ENCODE peak calls at places on chromosomes 2 and 18, in six cellular contexts. N, B, W, I, A and K are unnamed samples.

GRCh38 chr18:58387716-58388115 is 241.2 kb downstream of the ALPK2 start:
- DNase-seq in N (no peak), B (no peak), W (no peak), I (no peak), A (no peak), K (no peak)

GRCh38 chr2:47483191-47483590 is 80.2 kb downstream of the MSH2 start:
- DNase-seq in N (no peak), B (no peak), W (peak), I (no peak), A (no peak), K (no peak)

GRCh38 chr2:158560259-158560658 is 103.5 kb downstream of the PKP4 start:
- DNase-seq in N (no peak), B (no peak), W (no peak), I (no peak), A (no peak), K (no peak)

GRCh38 chr2:23549051-23549450 is 164.1 kb downstream of the KLHL29 start:
- DNase-seq in N (no peak), B (no peak), W (no peak), I (no peak), A (no peak), K (no peak)

GRCh38 chr2:212958133-212958532 is 193.3 kb downstream of the IKZF2 start:
- DNase-seq in N (no peak), B (no peak), W (no peak), I (no peak), A (no peak), K (no peak)

GRCh38 chr2:100161940-100162620 is 19.7 kb upstream of the AFF3 start:
- DNase-seq in N (no peak), B (no peak), W (no peak), I (no peak), A (no peak), K (no peak)

GRCh38 chr18:44579028-44579692 is 101.5 kb upstream of the SETBP1 start:
- DNase-seq in N (peak), B (no peak), W (peak), I (no peak), A (no peak), K (no peak)

GRCh38 chr18:34801769-34802168 is 91.7 kb downstream of the DTNA start:
- DNase-seq in N (peak), B (no peak), W (no peak), I (no peak), A (no peak), K (no peak)

GRCh38 chr2:101983486-101983885 is 8.3 kb upstream of the IL1R2 start:
- DNase-seq in N (peak), B (no peak), W (no peak), I (no peak), A (no peak), K (no peak)

GRCh38 chr2:127552336-127552735 is 16.9 kb downstream of the MYO7B start:
- DNase-seq in N (no peak), B (no peak), W (no peak), I (no peak), A (no peak), K (no peak)

GRCh38 chr2:46519265-46519664 is 39.9 kb downstream of the TMEM247 start:
- DNase-seq in N (no peak), B (no peak), W (no peak), I (no peak), A (no peak), K (no peak)

GRCh38 chr2:226742346-226742745 is 57.3 kb downstream of the IRS1 start:
- DNase-seq in N (no peak), B (peak), W (no peak), I (no peak), A (peak), K (peak)

GRCh38 chr18:76678248-76678647 is 144.1 kb upstream of the ZNF236 start:
- DNase-seq in N (no peak), B (no peak), W (no peak), I (no peak), A (no peak), K (no peak)

GRCh38 chr18:59272971-59273935 is at the start of gene RAX:
- DNase-seq in N (no peak), B (no peak), W (peak), I (no peak), A (no peak), K (no peak)

GRCh38 chr18:24869285-24869684 is 408.8 kb downstream of the HRH4 start:
- DNase-seq in N (no peak), B (no peak), W (no peak), I (no peak), A (no peak), K (no peak)

GRCh38 chr2:142140434-142140845 is 9.6 kb upstream of the LRP1B start:
- DNase-seq in N (peak), B (no peak), W (no peak), I (no peak), A (no peak), K (no peak)
- TF ChIP-seq CTCF in N (peak), B (peak), W (no peak), I (no peak), A (peak), K (peak)

DNA sequence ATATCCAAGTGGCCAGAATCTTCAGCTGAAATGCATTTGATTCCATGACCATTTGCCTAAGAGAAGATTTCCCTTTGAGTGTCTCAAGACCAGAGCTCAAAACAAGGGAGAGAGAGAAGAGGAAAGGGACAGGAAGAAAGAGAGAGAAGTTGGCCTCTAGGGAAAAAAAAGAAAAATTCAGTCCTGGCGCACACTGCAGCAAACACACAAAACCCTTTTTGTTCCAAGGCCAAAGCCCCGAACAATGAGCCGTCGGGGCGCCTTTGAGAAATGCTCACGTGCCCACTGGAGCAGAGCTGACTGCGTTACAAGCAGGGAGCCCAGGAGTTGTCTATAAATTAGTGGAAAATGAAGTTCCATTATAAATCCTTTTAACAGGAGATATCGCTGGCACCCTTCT is 32.0 kb upstream of the NCKAP5 start:
- DNase-seq in N (no peak), B (no peak), W (no peak), I (no peak), A (no peak), K (no peak)
- H3K4me3 ChIP-seq in N (no peak), B (no peak), W (no peak), I (no peak), A (no peak), K (no peak)

GRCh38 chr2:240639566-240639965 is 14.3 kb downstream of the GPR35 start:
- DNase-seq in N (no peak), B (no peak), W (no peak), I (no peak), A (no peak), K (no peak)

GRCh38 chr2:240642806-240643092 is 17.5 kb downstream of the GPR35 start:
- DNase-seq in N (no peak), B (peak), W (no peak), I (no peak), A (no peak), K (no peak)

GRCh38 chr2:240642061-240642805 is 17.0 kb downstream of the GPR35 start:
- DNase-seq in N (no peak), B (no peak), W (no peak), I (peak), A (no peak), K (peak)

GRCh38 chr2:240638517-240639160 is 13.4 kb downstream of the GPR35 start:
- DNase-seq in N (no peak), B (no peak), W (peak), I (no peak), A (no peak), K (peak)

GRCh38 chr2:240640939-240641338 is 15.7 kb downstream of the GPR35 start:
- DNase-seq in N (no peak), B (no peak), W (peak), I (peak), A (no peak), K (no peak)
- TF ChIP-seq CTCF in N (no peak), B (no peak), W (peak), I (no peak), A (peak), K (no peak)

GRCh38 chr2:31222086-31222485 is 4.8 kb upstream of the CAPN14 start:
- DNase-seq in N (no peak), B (no peak), W (no peak), I (no peak), A (no peak), K (peak)

GRCh38 chr2:31216734-31217133 is 581 bp downstream of the CAPN14 start:
- DNase-seq in N (no peak), B (no peak), W (no peak), I (no peak), A (no peak), K (peak)

GRCh38 chr2:31217465-31218200 is at the start of gene CAPN14:
- DNase-seq in N (peak), B (no peak), W (peak), I (no peak), A (no peak), K (peak)

GRCh38 chr2:31221549-31221948 is 4.2 kb upstream of the CAPN14 start:
- DNase-seq in N (no peak), B (no peak), W (no peak), I (no peak), A (no peak), K (peak)

GRCh38 chr2:31219131-31219969 is 2.0 kb upstream of the CAPN14 start:
- DNase-seq in N (no peak), B (no peak), W (no peak), I (peak), A (no peak), K (peak)
- H3K4me3 ChIP-seq in N (no peak), B (no peak), W (no peak), I (no peak), A (no peak), K (no peak)

DNA sequence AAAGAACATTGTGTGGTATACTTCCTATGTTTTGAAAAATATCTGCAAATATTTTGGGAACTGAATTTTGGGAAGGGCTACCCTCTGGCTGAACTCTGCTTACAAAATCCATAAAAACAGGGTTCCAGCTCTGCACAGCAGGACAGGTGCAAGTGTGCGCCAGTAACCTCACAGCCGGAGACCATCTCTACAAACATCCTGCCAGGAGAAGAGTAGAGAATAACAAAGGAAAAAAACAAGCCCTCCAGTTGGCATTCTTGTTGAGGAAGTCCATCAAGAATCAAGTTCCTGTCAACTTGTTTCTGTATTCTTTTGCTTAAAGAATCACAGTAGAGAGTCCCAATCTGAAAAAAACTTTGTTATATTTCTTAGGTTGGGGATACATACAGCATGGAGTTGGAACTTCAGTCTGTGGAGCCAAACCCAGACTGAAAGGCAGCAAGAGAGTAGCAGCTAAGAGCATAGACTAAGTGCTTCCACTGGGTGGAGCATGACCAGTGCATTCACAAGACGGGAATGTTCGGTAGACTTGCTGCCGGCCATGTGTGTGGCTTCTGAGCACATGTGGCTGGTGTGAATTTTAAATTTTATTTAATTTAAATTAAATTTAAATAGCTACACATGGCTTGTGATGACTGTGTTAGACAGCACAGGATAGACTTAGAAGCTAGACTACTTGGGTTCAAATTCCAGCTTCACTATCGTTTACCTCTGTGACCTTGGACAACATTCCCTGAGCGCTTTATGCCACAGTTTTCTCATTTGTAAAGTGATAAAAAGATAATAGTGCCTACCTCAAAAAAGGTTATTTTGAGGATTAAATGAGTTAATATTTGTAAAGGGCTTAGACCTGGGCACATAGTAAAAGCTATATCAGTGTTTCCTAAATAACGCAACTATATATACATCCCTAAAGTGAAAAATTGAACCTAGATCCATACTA is 41.9 kb downstream of the SPTBN1 start:
- DNase-seq in N (no peak), B (no peak), W (peak), I (no peak), A (no peak), K (no peak)
- TF ChIP-seq CTCF in N (no peak), B (no peak), W (peak), I (no peak), A (peak), K (no peak)

GRCh38 chr2:86703704-86704370 is 16.3 kb upstream of the RMND5A start:
- DNase-seq in N (peak), B (no peak), W (no peak), I (no peak), A (peak), K (no peak)
- H3K4me3 ChIP-seq in N (no peak), B (no peak), W (no peak), I (no peak), A (peak), K (no peak)

GRCh38 chr2:42012651-42013050 is 35.2 kb upstream of the PKDCC start:
- DNase-seq in N (no peak), B (no peak), W (no peak), I (no peak), A (no peak), K (no peak)
- TF ChIP-seq CTCF in N (no peak), B (no peak), W (no peak), I (no peak), A (no peak), K (no peak)

GRCh38 chr2:237869357-237870102 is 10.1 kb downstream of the RAMP1 start:
- DNase-seq in N (no peak), B (no peak), W (no peak), I (no peak), A (no peak), K (no peak)

GRCh38 chr2:237870754-237871651 is 11.6 kb downstream of the RAMP1 start:
- DNase-seq in N (no peak), B (no peak), W (no peak), I (peak), A (no peak), K (no peak)

GRCh38 chr2:237870126-237870525 is 10.7 kb downstream of the RAMP1 start:
- DNase-seq in N (no peak), B (no peak), W (no peak), I (no peak), A (no peak), K (no peak)

GRCh38 chr2:237867465-237867864 is 8.0 kb downstream of the RAMP1 start:
- DNase-seq in N (no peak), B (no peak), W (no peak), I (no peak), A (no peak), K (no peak)

GRCh38 chr2:237868631-237869356 is 9.4 kb downstream of the RAMP1 start:
- DNase-seq in N (no peak), B (no peak), W (no peak), I (no peak), A (no peak), K (no peak)
- H3K4me3 ChIP-seq in N (no peak), B (no peak), W (no peak), I (no peak), A (no peak), K (no peak)

GRCh38 chr2:55048514-55048924 is 1.7 kb downstream of the RTN4 start:
- DNase-seq in N (peak), B (no peak), W (peak), I (no peak), A (no peak), K (no peak)
- TF ChIP-seq CTCF in N (peak), B (no peak), W (peak), I (no peak), A (no peak), K (no peak)

GRCh38 chr2:64945973-64946736 is 43.0 kb upstream of the SLC1A4 start:
- DNase-seq in N (no peak), B (no peak), W (no peak), I (peak), A (peak), K (no peak)
- H3K4me3 ChIP-seq in N (no peak), B (no peak), W (no peak), I (no peak), A (no peak), K (no peak)